ENCODE peak calls at places on chromosomes 3 and 15, in four cellular contexts. Z is GM20000, I is BE2C, G is transverse colon. R is an unnamed sample.
A peak's percentile ranks its signal among the peaks of the same experiment; 100 is the strongest.

GRCh38 chr3:157836022-157836421 is 270.2 kb downstream of the SHOX2 start:
- DNase-seq in Z (no peak), G (no peak), I (no peak), R (no peak)

GRCh38 chr3:49554639-49555265 is 475 bp downstream of the BSN start:
- DNase-seq in I (no peak), G (peak; percentile 57), Z (no peak), R (peak; percentile 63)

GRCh38 chr3:134242649-134243637 is 7.7 kb downstream of the RYK start:
- DNase-seq in I (no peak), Z (no peak), G (no peak), R (no peak)

GRCh38 chr3:99911433-99911832 is 93.8 kb downstream of the CMSS1 start:
- DNase-seq in Z (no peak), I (peak; percentile 25), G (no peak), R (no peak)

GRCh38 chr3:144270100-144270499 is 298.5 kb downstream of the DIPK2A start:
- DNase-seq in G (peak; percentile 8), I (no peak), Z (no peak), R (no peak)

GRCh38 chr15:51864408-51865056 is 35.1 kb downstream of the TMOD3 start:
- DNase-seq in G (no peak), Z (no peak), I (no peak), R (no peak)

GRCh38 chr3:173653781-173654180 is 256.2 kb downstream of the NLGN1 start:
- DNase-seq in G (no peak), Z (no peak), I (no peak), R (no peak)

GRCh38 chr3:159830523-159831151 is 158.0 kb upstream of the IL12A start:
- DNase-seq in G (no peak), I (no peak), Z (no peak), R (no peak)

GRCh38 chr15:58639002-58639756 is 110.3 kb downstream of the ADAM10 start:
- DNase-seq in Z (no peak), G (no peak), I (no peak), R (no peak)

GRCh38 chr3:88168171-88168570 is 18.4 kb downstream of the C3orf38 start:
- DNase-seq in I (no peak), G (no peak), Z (no peak), R (no peak)

GRCh38 chr3:3288288-3288687 is 108.8 kb upstream of the CRBN start:
- DNase-seq in I (no peak), G (no peak), Z (no peak), R (no peak)

GRCh38 chr3:188507244-188507720 is 353.3 kb downstream of the LPP start:
- DNase-seq in Z (no peak), G (no peak), I (no peak), R (no peak)

GRCh38 chr3:8324727-8325126 is 176.9 kb upstream of the LMCD1 start:
- DNase-seq in I (peak; percentile 49), Z (peak; percentile 57), G (peak; percentile 16), R (peak; percentile 30)

GRCh38 chr3:119825820-119826219 is 43.9 kb downstream of the NR1I2 start:
- DNase-seq in G (no peak), I (no peak), Z (no peak), R (no peak)

GRCh38 chr3:40258555-40258954 is 51.0 kb upstream of the EIF1B start:
- DNase-seq in G (no peak), Z (no peak), I (no peak), R (no peak)

GRCh38 chr3:69320867-69321266 is 65.0 kb downstream of the FRMD4B start:
- DNase-seq in Z (peak; percentile 39), I (no peak), G (peak; percentile 14), R (no peak)

GRCh38 chr3:61807865-61808276 is 246.5 kb downstream of the PTPRG start:
- DNase-seq in Z (no peak), I (peak; percentile 24), G (no peak), R (no peak)

GRCh38 chr3:113952921-113953320 is 5.1 kb downstream of the ZDHHC23 start:
- DNase-seq in I (no peak), Z (no peak), G (no peak), R (no peak)

GRCh38 chr15:73972984-73973682 is 19.0 kb downstream of the STOML1 start:
- DNase-seq in Z (peak; percentile 89), I (peak; percentile 91), G (peak; percentile 90), R (peak; percentile 86)

GRCh38 chr3:180117381-180118163 is 80.8 kb upstream of the PEX5L start:
- DNase-seq in I (no peak), Z (no peak), G (no peak), R (no peak)

GRCh38 chr15:74040115-74040850 is 42.1 kb downstream of the GOLGA6A start:
- DNase-seq in G (peak; percentile 48), Z (no peak), I (no peak), R (no peak)

GRCh38 chr3:3772920-3773319 is 26.3 kb upstream of the LRRN1 start:
- DNase-seq in I (peak; percentile 44), G (no peak), Z (no peak), R (no peak)

GRCh38 chr15:72161351-72162132 is 36.0 kb downstream of the GRAMD2A start:
- DNase-seq in I (no peak), G (no peak), Z (no peak), R (no peak)

GRCh38 chr3:19074257-19074938 is 73.9 kb upstream of the KCNH8 start:
- DNase-seq in I (peak; percentile 14), G (no peak), Z (no peak), R (no peak)

GRCh38 chr15:25249236-25250010 is 189.4 kb downstream of the UBE3A start:
- DNase-seq in G (peak; percentile 1), Z (no peak), I (no peak), R (no peak)

GRCh38 chr3:111715911-111716523 is 120.9 kb upstream of the ZBED2 start:
- DNase-seq in I (peak; percentile 85), G (peak; percentile 62), Z (no peak), R (peak; percentile 44)

GRCh38 chr3:50257990-50258389 is 11.0 kb upstream of the SEMA3B start:
- DNase-seq in I (no peak), Z (no peak), G (no peak), R (no peak)

GRCh38 chr3:15606434-15606891 is 4.9 kb downstream of the BTD start:
- DNase-seq in I (no peak), G (peak; percentile 47), Z (no peak), R (no peak)

GRCh38 chr3:82715091-82715856 is 953.8 kb upstream of the GBE1 start:
- DNase-seq in G (no peak), I (no peak), Z (no peak), R (no peak)

GRCh38 chr3:73363093-73363492 is 261.6 kb downstream of the PDZRN3 start:
- DNase-seq in Z (no peak), I (no peak), G (no peak), R (no peak)

GRCh38 chr15:64847876-64848716 is 6.4 kb downstream of the PLEKHO2 start:
- DNase-seq in Z (no peak), I (no peak), G (no peak), R (no peak)

GRCh38 chr3:31699309-31699953 is 166.7 kb downstream of the STT3B start:
- DNase-seq in G (no peak), Z (no peak), I (no peak), R (no peak)

GRCh38 chr3:34376691-34377090 is 578.3 kb downstream of the PDCD6IP start:
- DNase-seq in Z (no peak), I (no peak), G (no peak), R (no peak)

GRCh38 chr3:180466401-180467005 is 135.5 kb upstream of the TTC14 start:
- DNase-seq in I (no peak), G (no peak), Z (no peak), R (no peak)

GRCh38 chr3:194672876-194673275 is 885 bp upstream of the LSG1 start:
- DNase-seq in Z (no peak), G (no peak), I (no peak), R (no peak)

GRCh38 chr3:143963946-143964345 is 7.7 kb upstream of the DIPK2A start:
- DNase-seq in G (no peak), Z (no peak), I (no peak), R (no peak)

GRCh38 chr15:43146187-43146586 is 12.8 kb downstream of the TMEM62 start:
- DNase-seq in I (no peak), Z (no peak), G (no peak), R (no peak)

GRCh38 chr15:43144512-43144911 is 11.1 kb downstream of the TMEM62 start:
- DNase-seq in G (no peak), Z (peak; percentile 34), I (no peak), R (no peak)

GRCh38 chr15:43143203-43143941 is 10.0 kb downstream of the TMEM62 start:
- DNase-seq in Z (peak; percentile 49), I (no peak), G (no peak), R (no peak)
- TF ChIP-seq CTCF in Z (no peak), I (no peak), G (no peak), R (no peak)

GRCh38 chr15:60478633-60479360 is at the start of gene ICE2:
- DNase-seq in Z (peak; percentile 87), G (peak; percentile 98), I (peak; percentile 96), R (peak; percentile 92)
- TF ChIP-seq CTCF in Z (peak; percentile 1), G (peak; percentile 43), I (no peak), R (no peak)

GRCh38 chr3:67819447-67819846 is 165.0 kb upstream of the SUCLG2 start:
- DNase-seq in Z (no peak), I (no peak), G (no peak), R (no peak)
- TF ChIP-seq CTCF in Z (peak; percentile 30), I (peak; percentile 19), G (no peak), R (peak; percentile 52)

GRCh38 chr3:191809326-191809949 is 348.5 kb downstream of the PYDC2 start:
- DNase-seq in G (no peak), Z (no peak), I (no peak), R (no peak)
- TF ChIP-seq CTCF in G (no peak), Z (no peak), I (no peak), R (no peak)

DNA sequence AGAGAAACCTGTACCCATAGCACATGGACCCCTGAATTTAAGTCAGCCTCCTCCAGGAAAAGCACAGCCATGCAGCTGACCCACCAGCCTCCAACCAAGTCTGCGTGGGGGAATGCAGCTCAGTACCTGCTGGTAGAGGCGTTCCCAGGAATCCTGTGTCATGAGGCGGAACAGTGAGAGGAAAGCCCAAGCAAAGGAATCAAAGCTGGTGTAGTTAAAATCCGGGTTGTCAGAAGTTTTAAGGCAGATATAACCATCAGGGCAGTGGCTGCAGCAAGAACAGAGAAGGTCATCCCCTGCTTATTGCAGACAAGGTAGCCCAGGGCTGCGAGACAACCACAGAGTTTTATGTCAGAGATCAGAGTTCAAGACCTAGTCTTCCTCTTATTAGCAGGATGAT is 59.1 kb downstream of the SCN10A start:
- DNase-seq in G (no peak), Z (no peak), I (no peak), R (no peak)
- TF ChIP-seq CTCF in G (no peak), Z (no peak), I (no peak), R (no peak)

DNA sequence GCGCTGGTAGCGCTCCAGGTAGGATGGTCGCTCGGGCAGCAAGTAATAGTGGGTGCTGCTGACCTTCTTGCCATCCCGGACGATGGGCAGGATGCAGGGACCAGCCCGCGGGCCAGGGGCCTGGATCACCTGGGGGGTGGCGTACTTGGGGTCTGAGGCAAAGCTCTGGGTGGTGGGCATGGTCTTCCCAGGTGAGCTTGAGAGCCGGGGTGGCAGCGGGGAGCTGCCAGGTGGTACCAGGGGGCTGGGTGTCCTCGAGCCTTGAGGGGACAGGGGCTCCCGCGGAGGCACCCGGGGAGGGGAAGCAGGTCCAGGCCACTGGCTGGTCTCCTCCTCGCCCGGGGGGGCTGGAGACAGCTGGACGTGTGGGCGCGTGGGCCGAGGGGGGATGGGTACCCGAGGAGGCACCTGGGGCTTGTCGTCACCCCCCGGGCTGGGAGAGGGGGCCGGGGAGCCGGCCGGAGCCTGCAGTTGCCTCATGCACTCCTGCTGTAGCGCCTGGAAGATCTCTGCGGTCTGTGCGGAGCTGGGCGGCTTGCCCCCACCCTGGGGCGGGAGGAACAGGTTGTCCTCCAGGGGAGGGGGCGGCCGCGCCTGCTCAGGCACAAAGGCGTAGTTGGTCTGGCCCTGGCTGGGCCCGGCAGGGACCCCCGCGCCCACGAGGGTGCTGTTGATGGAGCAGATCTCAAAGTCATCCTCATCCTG is 40.6 kb downstream of the TNK2 start:
- DNase-seq in G (no peak), Z (no peak), I (no peak), R (no peak)
- TF ChIP-seq CTCF in G (no peak), Z (no peak), I (no peak), R (no peak)

R was measured in neural crest cell.